ENCODE peak calls at places on chromosomes 16 and 17, in eight cellular contexts. One of them, this sample, is unnamed.

GRCh38 chr16:49474741-49475140 is 101.1 kb downstream of the C16orf78 start:
- DNase-seq in kidney epithelial cell: no peak
- DNase-seq in RWPE1: no peak
- DNase-seq in M059J: no peak
- DNase-seq in LoVo: no peak
- DNase-seq in NCI-H748 treated with DMSO at 0.1 percent for 48 hours: no peak
- DNase-seq in GM23338: no peak
- DNase-seq in stimulated activated CD8-positive, alpha-beta memory T cell treated with anti-CD3 and anti-CD28 coated beads, Interleukin-15, amount 100 ng/mL, for 24 hours: no peak
- DNase-seq in this sample: no peak

GRCh38 chr17:64063766-64064224 is 43.4 kb upstream of the ICAM2 start:
- DNase-seq in kidney epithelial cell: no peak
- DNase-seq in RWPE1: no peak
- DNase-seq in M059J: peak; percentile 3
- DNase-seq in LoVo: no peak
- DNase-seq in NCI-H748 treated with DMSO at 0.1 percent for 48 hours: no peak
- DNase-seq in GM23338: peak; percentile 86
- DNase-seq in stimulated activated CD8-positive, alpha-beta memory T cell treated with anti-CD3 and anti-CD28 coated beads, Interleukin-15, amount 100 ng/mL, for 24 hours: no peak
- DNase-seq in this sample: peak; percentile 15

GRCh38 chr17:49436174-49436573 is 21.5 kb upstream of the PHB1 start:
- DNase-seq in kidney epithelial cell: no peak
- DNase-seq in RWPE1: no peak
- DNase-seq in M059J: no peak
- DNase-seq in LoVo: no peak
- DNase-seq in NCI-H748 treated with DMSO at 0.1 percent for 48 hours: no peak
- DNase-seq in GM23338: no peak
- DNase-seq in stimulated activated CD8-positive, alpha-beta memory T cell treated with anti-CD3 and anti-CD28 coated beads, Interleukin-15, amount 100 ng/mL, for 24 hours: no peak
- DNase-seq in this sample: no peak

GRCh38 chr17:63854709-63855108 is 12.2 kb upstream of the SMARCD2 start:
- DNase-seq in kidney epithelial cell: no peak
- DNase-seq in RWPE1: no peak
- DNase-seq in M059J: no peak
- DNase-seq in LoVo: no peak
- DNase-seq in NCI-H748 treated with DMSO at 0.1 percent for 48 hours: no peak
- DNase-seq in GM23338: no peak
- DNase-seq in stimulated activated CD8-positive, alpha-beta memory T cell treated with anti-CD3 and anti-CD28 coated beads, Interleukin-15, amount 100 ng/mL, for 24 hours: no peak
- DNase-seq in this sample: no peak

GRCh38 chr17:75240394-75241142 is 20.8 kb downstream of the GGA3 start:
- DNase-seq in kidney epithelial cell: no peak
- DNase-seq in RWPE1: no peak
- DNase-seq in M059J: no peak
- DNase-seq in LoVo: no peak
- DNase-seq in NCI-H748 treated with DMSO at 0.1 percent for 48 hours: no peak
- DNase-seq in GM23338: peak; percentile 90
- DNase-seq in stimulated activated CD8-positive, alpha-beta memory T cell treated with anti-CD3 and anti-CD28 coated beads, Interleukin-15, amount 100 ng/mL, for 24 hours: no peak
- DNase-seq in this sample: peak; percentile 17

GRCh38 chr16:354971-355441 is 2.5 kb upstream of the AXIN1 start:
- DNase-seq in kidney epithelial cell: no peak
- DNase-seq in RWPE1: no peak
- DNase-seq in M059J: no peak
- DNase-seq in LoVo: no peak
- DNase-seq in NCI-H748 treated with DMSO at 0.1 percent for 48 hours: no peak
- DNase-seq in GM23338: no peak
- DNase-seq in stimulated activated CD8-positive, alpha-beta memory T cell treated with anti-CD3 and anti-CD28 coated beads, Interleukin-15, amount 100 ng/mL, for 24 hours: no peak
- DNase-seq in this sample: no peak

GRCh38 chr16:3716831-3717234 is 491 bp downstream of the TRAP1 start:
- DNase-seq in kidney epithelial cell: no peak
- DNase-seq in RWPE1: peak; percentile 48
- DNase-seq in M059J: peak; percentile 29
- DNase-seq in LoVo: peak; percentile 32
- DNase-seq in NCI-H748 treated with DMSO at 0.1 percent for 48 hours: no peak
- DNase-seq in GM23338: peak; percentile 60
- DNase-seq in stimulated activated CD8-positive, alpha-beta memory T cell treated with anti-CD3 and anti-CD28 coated beads, Interleukin-15, amount 100 ng/mL, for 24 hours: peak; percentile 21
- DNase-seq in this sample: peak; percentile 26

GRCh38 chr17:66152756-66153155 is 39.2 kb downstream of the CEP112 start:
- DNase-seq in kidney epithelial cell: peak; percentile 2
- DNase-seq in RWPE1: no peak
- DNase-seq in M059J: peak; percentile 27
- DNase-seq in LoVo: no peak
- DNase-seq in NCI-H748 treated with DMSO at 0.1 percent for 48 hours: no peak
- DNase-seq in GM23338: no peak
- DNase-seq in stimulated activated CD8-positive, alpha-beta memory T cell treated with anti-CD3 and anti-CD28 coated beads, Interleukin-15, amount 100 ng/mL, for 24 hours: no peak
- DNase-seq in this sample: no peak

GRCh38 chr17:29562615-29563014 is 4.2 kb downstream of the ABHD15 start:
- DNase-seq in kidney epithelial cell: no peak
- DNase-seq in RWPE1: no peak
- DNase-seq in M059J: no peak
- DNase-seq in LoVo: no peak
- DNase-seq in NCI-H748 treated with DMSO at 0.1 percent for 48 hours: no peak
- DNase-seq in GM23338: no peak
- DNase-seq in stimulated activated CD8-positive, alpha-beta memory T cell treated with anti-CD3 and anti-CD28 coated beads, Interleukin-15, amount 100 ng/mL, for 24 hours: no peak
- DNase-seq in this sample: no peak

GRCh38 chr16:64150193-64150592 is 971.7 kb downstream of the CDH11 start:
- DNase-seq in kidney epithelial cell: no peak
- DNase-seq in RWPE1: no peak
- DNase-seq in M059J: no peak
- DNase-seq in LoVo: no peak
- DNase-seq in NCI-H748 treated with DMSO at 0.1 percent for 48 hours: no peak
- DNase-seq in GM23338: no peak
- DNase-seq in stimulated activated CD8-positive, alpha-beta memory T cell treated with anti-CD3 and anti-CD28 coated beads, Interleukin-15, amount 100 ng/mL, for 24 hours: no peak
- DNase-seq in this sample: no peak

GRCh38 chr16:2846511-2847310 is 11.3 kb downstream of the PRSS22 start:
- DNase-seq in kidney epithelial cell: peak; percentile 97
- DNase-seq in RWPE1: peak; percentile 70
- DNase-seq in M059J: peak; percentile 81
- DNase-seq in LoVo: peak; percentile 86
- DNase-seq in NCI-H748 treated with DMSO at 0.1 percent for 48 hours: no peak
- DNase-seq in GM23338: no peak
- DNase-seq in stimulated activated CD8-positive, alpha-beta memory T cell treated with anti-CD3 and anti-CD28 coated beads, Interleukin-15, amount 100 ng/mL, for 24 hours: no peak
- DNase-seq in this sample: no peak